ENCODE peak calls at places on chromosomes 1 and 21, in five cellular contexts. L is naive thymus-derived CD4-positive, alpha-beta T cell; U is activated gamma-delta T cell treated with anti-CD3 and anti-CD28 coated beads, Interleukin-2, amount 50 U/mL, for 16 hours; A is iris pigment epithelial cell; V is HCT116. X is an unnamed sample.

GRCh38 chr1:43367026-43367903 is 546 bp downstream of the ELOVL1 start:
- DNase-seq in L (peak; percentile 37), V (peak; percentile 46), A (no peak), U (peak; percentile 13), X (no peak)

GRCh38 chr1:81008298-81008697 is 792.4 kb upstream of the ADGRL2 start:
- DNase-seq in L (no peak), V (no peak), U (no peak), A (no peak), X (no peak)

GRCh38 chr1:161440312-161440894 is 64.9 kb upstream of the FCGR2A start:
- DNase-seq in U (peak; percentile 32), V (no peak), L (peak; percentile 33), A (peak; percentile 36), X (no peak)

GRCh38 chr1:190578531-190578930 is 100.9 kb upstream of the BRINP3 start:
- DNase-seq in U (no peak), L (no peak), V (no peak), A (no peak), X (no peak)

GRCh38 chr21:31078796-31079195 is 40.5 kb upstream of the KRTAP19-8 start:
- DNase-seq in U (no peak), A (no peak), L (no peak), V (no peak), X (no peak)

GRCh38 chr1:76203132-76203531 is 128.6 kb downstream of the ST6GALNAC3 start:
- DNase-seq in V (no peak), A (no peak), U (no peak), L (no peak), X (no peak)

GRCh38 chr1:43617011-43617410 is 32.9 kb upstream of the KDM4A start:
- DNase-seq in V (no peak), A (no peak), U (no peak), L (no peak), X (no peak)

GRCh38 chr1:91397605-91398004 is 7.0 kb downstream of the HFM1 start:
- DNase-seq in L (no peak), A (no peak), U (no peak), V (no peak), X (no peak)

GRCh38 chr21:42671778-42672593 is 18.6 kb downstream of the PDE9A start:
- DNase-seq in A (peak; percentile 11), L (no peak), U (no peak), V (no peak), X (no peak)

GRCh38 chr21:45554477-45555175 is 12.4 kb upstream of the SLC19A1 start:
- DNase-seq in U (peak; percentile 86), L (peak; percentile 91), A (peak; percentile 62), V (peak; percentile 33), X (peak; percentile 80)

GRCh38 chr1:223872308-223872878 is 26.6 kb upstream of the TP53BP2 start:
- DNase-seq in A (no peak), V (no peak), U (no peak), L (no peak), X (no peak)

GRCh38 chr1:207654320-207654719 is 9.4 kb downstream of the CR1L start:
- DNase-seq in V (no peak), L (no peak), A (no peak), U (no peak), X (no peak)

GRCh38 chr1:111399792-111400610 is 27.5 kb downstream of the OVGP1 start:
- DNase-seq in V (peak; percentile 33), U (peak; percentile 25), L (peak; percentile 33), A (peak; percentile 50), X (peak; percentile 3)

GRCh38 chr1:5917591-5918274 is 74.5 kb downstream of the NPHP4 start:
- DNase-seq in U (no peak), L (no peak), A (no peak), V (no peak), X (no peak)

GRCh38 chr1:171217658-171218443 is 30.4 kb upstream of the FMO1 start:
- DNase-seq in L (no peak), U (no peak), A (no peak), V (no peak), X (no peak)

GRCh38 chr1:46333300-46334029 is 7.1 kb upstream of the NSUN4 start:
- DNase-seq in A (peak; percentile 38), L (no peak), V (peak; percentile 65), U (no peak), X (no peak)

GRCh38 chr1:2115922-2116341 is 65.7 kb downstream of the PRKCZ start:
- DNase-seq in V (no peak), L (no peak), A (peak; percentile 37), U (no peak), X (no peak)

GRCh38 chr1:204475651-204476432 is 18.8 kb downstream of the PIK3C2B start:
- DNase-seq in U (no peak), L (no peak), V (no peak), A (no peak), X (no peak)

GRCh38 chr1:156920233-156921052 is at the start of gene LRRC71:
- DNase-seq in L (peak; percentile 58), A (peak; percentile 66), V (peak; percentile 49), U (peak; percentile 30), X (peak; percentile 3)

GRCh38 chr21:26461500-26461899 is 111.6 kb downstream of the CYYR1 start:
- DNase-seq in L (no peak), A (no peak), U (no peak), V (no peak), X (no peak)

GRCh38 chr1:218371927-218372672 is 27.0 kb downstream of the TGFB2 start:
- DNase-seq in U (no peak), L (no peak), V (no peak), A (peak; percentile 74), X (no peak)

GRCh38 chr1:165424454-165425283 is 20.3 kb downstream of the RXRG start:
- DNase-seq in U (no peak), A (peak; percentile 2), V (no peak), L (peak; percentile 47), X (no peak)

GRCh38 chr1:234481771-234482170 is 2.8 kb upstream of the TARBP1 start:
- DNase-seq in A (no peak), L (no peak), U (no peak), V (no peak), X (no peak)

X was measured in KG1.